ENCODE peak calls at places on chromosome 4, in ten cellular contexts. One of them, this sample, is unnamed.
A peak's percentile ranks its signal among the peaks of the same experiment; 100 is the strongest.

GRCh38 chr4:73037057-73037456 is 32.5 kb downstream of the COX18 start:
- DNase-seq in type B pancreatic cell: no peak
- DNase-seq in tibial nerve: no peak
- DNase-seq in kidney: no peak
- DNase-seq in AG04449: no peak
- DNase-seq in body of pancreas: no peak
- DNase-seq in neural crest cell: no peak
- DNase-seq in A549: no peak
- DNase-seq in tibial artery: no peak
- DNase-seq in breast epithelium: no peak
- DNase-seq in this sample: no peak

GRCh38 chr4:70992354-70992753 is 1.1 kb upstream of the DCK start:
- DNase-seq in type B pancreatic cell: no peak
- DNase-seq in tibial nerve: no peak
- DNase-seq in kidney: no peak
- DNase-seq in AG04449: no peak
- DNase-seq in body of pancreas: peak; percentile 58
- DNase-seq in neural crest cell: no peak
- DNase-seq in A549: no peak
- DNase-seq in tibial artery: no peak
- DNase-seq in breast epithelium: no peak
- DNase-seq in this sample: no peak

GRCh38 chr4:177290780-177291179 is 18.9 kb upstream of the NEIL3 start:
- DNase-seq in type B pancreatic cell: no peak
- DNase-seq in tibial nerve: no peak
- DNase-seq in kidney: no peak
- DNase-seq in AG04449: no peak
- DNase-seq in body of pancreas: no peak
- DNase-seq in neural crest cell: no peak
- DNase-seq in A549: no peak
- DNase-seq in tibial artery: no peak
- DNase-seq in breast epithelium: no peak
- DNase-seq in this sample: no peak

GRCh38 chr4:189202182-189202868 is 738.3 kb upstream of the FRG1 start:
- DNase-seq in type B pancreatic cell: peak; percentile 78
- DNase-seq in tibial nerve: peak; percentile 66
- DNase-seq in kidney: peak; percentile 75
- DNase-seq in AG04449: peak; percentile 21
- DNase-seq in body of pancreas: peak; percentile 59
- DNase-seq in neural crest cell: peak; percentile 53
- DNase-seq in A549: peak; percentile 36
- DNase-seq in tibial artery: peak; percentile 69
- DNase-seq in breast epithelium: peak; percentile 72
- DNase-seq in this sample: no peak

GRCh38 chr4:143241892-143242291 is 57.2 kb downstream of the USP38 start:
- DNase-seq in type B pancreatic cell: no peak
- DNase-seq in tibial nerve: no peak
- DNase-seq in kidney: no peak
- DNase-seq in AG04449: no peak
- DNase-seq in body of pancreas: peak; percentile 24
- DNase-seq in neural crest cell: no peak
- DNase-seq in A549: no peak
- DNase-seq in tibial artery: no peak
- DNase-seq in breast epithelium: no peak
- DNase-seq in this sample: no peak

GRCh38 chr4:149166365-149166764 is 649.3 kb downstream of the IQCM start:
- DNase-seq in type B pancreatic cell: no peak
- DNase-seq in tibial nerve: no peak
- DNase-seq in kidney: no peak
- DNase-seq in AG04449: no peak
- DNase-seq in body of pancreas: no peak
- DNase-seq in neural crest cell: no peak
- DNase-seq in A549: no peak
- DNase-seq in tibial artery: no peak
- DNase-seq in breast epithelium: no peak
- DNase-seq in this sample: no peak

GRCh38 chr4:114282937-114283336 is 303.5 kb upstream of the ARSJ start:
- DNase-seq in type B pancreatic cell: no peak
- DNase-seq in tibial nerve: no peak
- DNase-seq in kidney: no peak
- DNase-seq in AG04449: no peak
- DNase-seq in body of pancreas: no peak
- DNase-seq in neural crest cell: no peak
- DNase-seq in A549: no peak
- DNase-seq in tibial artery: no peak
- DNase-seq in breast epithelium: no peak
- DNase-seq in this sample: no peak

GRCh38 chr4:153265311-153266047 is 61.2 kb downstream of the TRIM2 start:
- DNase-seq in type B pancreatic cell: no peak
- DNase-seq in tibial nerve: no peak
- DNase-seq in kidney: no peak
- DNase-seq in AG04449: no peak
- DNase-seq in body of pancreas: no peak
- DNase-seq in neural crest cell: no peak
- DNase-seq in A549: no peak
- DNase-seq in tibial artery: no peak
- DNase-seq in breast epithelium: no peak
- DNase-seq in this sample: no peak

GRCh38 chr4:23728971-23729370 is 160.9 kb downstream of the PPARGC1A start:
- DNase-seq in type B pancreatic cell: no peak
- DNase-seq in tibial nerve: no peak
- DNase-seq in kidney: no peak
- DNase-seq in AG04449: no peak
- DNase-seq in body of pancreas: no peak
- DNase-seq in neural crest cell: no peak
- DNase-seq in A549: no peak
- DNase-seq in tibial artery: no peak
- DNase-seq in breast epithelium: no peak
- DNase-seq in this sample: no peak

GRCh38 chr4:16199132-16199531 is 27.1 kb downstream of the TAPT1 start:
- DNase-seq in type B pancreatic cell: no peak
- DNase-seq in tibial nerve: no peak
- DNase-seq in kidney: no peak
- DNase-seq in AG04449: no peak
- DNase-seq in body of pancreas: no peak
- DNase-seq in neural crest cell: no peak
- DNase-seq in A549: no peak
- DNase-seq in tibial artery: no peak
- DNase-seq in breast epithelium: no peak
- DNase-seq in this sample: no peak

GRCh38 chr4:123661080-123661737 is 264.6 kb downstream of the SPRY1 start:
- DNase-seq in type B pancreatic cell: no peak
- DNase-seq in tibial nerve: no peak
- DNase-seq in kidney: no peak
- DNase-seq in AG04449: no peak
- DNase-seq in body of pancreas: no peak
- DNase-seq in neural crest cell: no peak
- DNase-seq in A549: peak; percentile 10
- DNase-seq in tibial artery: no peak
- DNase-seq in breast epithelium: no peak
- DNase-seq in this sample: no peak

GRCh38 chr4:13540446-13541175 is 3.7 kb downstream of the NKX3-2 start:
- DNase-seq in type B pancreatic cell: no peak
- DNase-seq in tibial nerve: no peak
- DNase-seq in kidney: no peak
- DNase-seq in AG04449: no peak
- DNase-seq in body of pancreas: no peak
- DNase-seq in neural crest cell: no peak
- DNase-seq in A549: no peak
- DNase-seq in tibial artery: no peak
- DNase-seq in breast epithelium: no peak
- DNase-seq in this sample: no peak

DNA sequence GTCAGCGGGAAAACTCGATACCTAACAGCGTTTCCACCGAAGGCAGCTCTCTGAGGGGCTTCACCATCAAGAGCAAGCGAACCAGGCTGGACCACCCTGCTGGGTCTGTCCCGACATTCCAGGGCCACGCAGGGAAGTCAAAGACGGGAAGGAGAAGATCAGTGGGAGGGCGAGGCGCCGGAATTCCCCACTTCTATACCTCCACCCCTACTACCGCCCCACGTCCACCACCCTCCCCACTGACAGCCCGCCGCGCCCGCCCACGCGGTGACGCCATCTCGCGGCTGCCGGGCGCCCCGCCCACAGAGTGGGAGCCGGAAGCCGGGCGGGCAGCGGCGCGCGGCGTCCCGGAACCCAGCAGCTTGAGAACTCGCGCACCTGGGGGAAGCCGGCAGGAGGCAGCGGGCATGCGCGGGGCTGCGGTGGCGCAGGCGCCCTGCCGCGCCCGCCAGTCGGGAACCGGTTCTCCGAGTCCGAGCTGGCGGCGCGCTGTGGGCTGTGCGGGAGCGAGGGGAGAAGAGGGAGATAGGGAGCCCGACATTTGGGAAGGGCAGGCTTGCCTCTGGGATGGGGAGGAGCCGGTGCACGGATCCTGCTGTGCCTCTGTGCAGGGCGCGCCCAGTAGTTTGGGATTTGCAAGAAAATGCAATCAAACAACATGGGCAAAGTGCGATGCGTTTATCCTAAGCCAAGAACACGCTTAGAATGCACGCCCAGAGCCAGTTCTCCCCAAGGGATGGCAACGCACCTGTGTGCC is 3.2 kb upstream of the STIM2 start:
- DNase-seq in type B pancreatic cell: peak; percentile 88
- DNase-seq in tibial nerve: peak; percentile 75
- DNase-seq in kidney: peak; percentile 97
- DNase-seq in AG04449: no peak
- DNase-seq in body of pancreas: peak; percentile 94
- DNase-seq in neural crest cell: peak; percentile 64
- DNase-seq in A549: peak; percentile 47
- DNase-seq in tibial artery: peak; percentile 81
- DNase-seq in breast epithelium: peak; percentile 88
- DNase-seq in this sample: peak; percentile 92
- TF ChIP-seq CTCF in type B pancreatic cell: peak; percentile 27
- TF ChIP-seq CTCF in tibial nerve: no peak
- TF ChIP-seq CTCF in kidney: no peak
- TF ChIP-seq CTCF in AG04449: no peak
- TF ChIP-seq CTCF in body of pancreas: peak; percentile 6
- TF ChIP-seq CTCF in neural crest cell: no peak
- TF ChIP-seq CTCF in A549: no peak
- TF ChIP-seq CTCF in tibial artery: peak; percentile 18
- TF ChIP-seq CTCF in breast epithelium: no peak
- TF ChIP-seq CTCF in this sample: peak; percentile 32

DNA sequence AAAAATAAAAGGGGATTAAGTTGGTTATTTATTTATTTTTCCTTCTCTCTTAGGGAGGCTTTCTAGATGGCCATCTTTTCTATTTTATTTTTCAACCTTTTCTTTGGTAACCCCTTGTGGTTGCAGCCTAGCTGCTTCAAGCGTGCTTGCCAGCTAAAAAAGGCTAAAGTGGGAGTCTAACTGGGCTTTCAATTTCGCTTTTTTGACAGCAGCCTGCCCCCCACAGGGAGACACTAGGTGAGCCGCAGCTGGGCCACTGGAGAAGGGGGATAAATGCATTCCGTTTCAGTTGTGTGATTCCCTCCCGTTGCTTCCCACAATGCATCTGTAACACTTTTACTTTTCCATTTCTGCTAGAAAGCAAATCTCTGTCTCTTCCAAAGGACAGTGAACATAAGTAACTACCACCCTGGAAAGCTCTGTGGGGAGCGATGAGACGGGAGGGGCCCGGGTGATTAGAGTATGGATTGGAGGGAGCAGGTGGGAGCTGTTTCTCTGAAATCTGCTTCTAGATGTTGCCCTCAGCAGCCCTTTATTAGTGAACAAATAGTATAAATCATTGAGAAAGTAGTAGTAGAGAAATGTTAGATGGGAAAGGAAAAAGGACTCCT is 86.2 kb upstream of the RAPGEF2 start:
- DNase-seq in type B pancreatic cell: no peak
- DNase-seq in tibial nerve: no peak
- DNase-seq in kidney: no peak
- DNase-seq in AG04449: no peak
- DNase-seq in body of pancreas: no peak
- DNase-seq in neural crest cell: peak; percentile 1
- DNase-seq in A549: no peak
- DNase-seq in tibial artery: no peak
- DNase-seq in breast epithelium: no peak
- DNase-seq in this sample: no peak
- TF ChIP-seq CTCF in type B pancreatic cell: peak; percentile 54
- TF ChIP-seq CTCF in tibial nerve: no peak
- TF ChIP-seq CTCF in kidney: peak; percentile 17
- TF ChIP-seq CTCF in AG04449: no peak
- TF ChIP-seq CTCF in body of pancreas: no peak
- TF ChIP-seq CTCF in neural crest cell: no peak
- TF ChIP-seq CTCF in A549: no peak
- TF ChIP-seq CTCF in tibial artery: no peak
- TF ChIP-seq CTCF in breast epithelium: no peak
- TF ChIP-seq CTCF in this sample: peak; percentile 57

DNA sequence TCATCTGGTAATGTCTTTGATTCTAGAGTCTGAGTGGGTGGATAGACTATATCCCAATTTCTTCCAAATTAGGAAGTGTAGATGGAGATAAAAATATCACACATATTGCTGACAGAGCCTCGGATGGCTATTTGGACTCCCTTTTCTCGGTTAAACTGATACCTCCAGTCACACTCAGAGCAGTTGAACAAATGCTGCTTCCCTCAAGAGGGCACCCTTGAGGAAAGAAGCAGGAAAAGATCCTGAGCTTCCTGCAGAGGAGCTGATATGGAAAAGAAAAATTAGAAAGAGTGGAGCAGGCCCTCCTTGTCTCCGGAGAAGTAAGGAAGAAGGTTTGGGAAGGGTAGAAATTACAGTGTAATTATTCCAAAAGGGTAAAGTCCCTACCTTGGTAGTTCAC is 96.2 kb upstream of the CCSER1 start:
- DNase-seq in type B pancreatic cell: no peak
- DNase-seq in tibial nerve: no peak
- DNase-seq in kidney: no peak
- DNase-seq in AG04449: no peak
- DNase-seq in body of pancreas: no peak
- DNase-seq in neural crest cell: no peak
- DNase-seq in A549: no peak
- DNase-seq in tibial artery: no peak
- DNase-seq in breast epithelium: no peak
- DNase-seq in this sample: no peak
- TF ChIP-seq CTCF in type B pancreatic cell: peak; percentile 36
- TF ChIP-seq CTCF in tibial nerve: no peak
- TF ChIP-seq CTCF in kidney: peak; percentile 38
- TF ChIP-seq CTCF in AG04449: no peak
- TF ChIP-seq CTCF in body of pancreas: no peak
- TF ChIP-seq CTCF in neural crest cell: peak; percentile 47
- TF ChIP-seq CTCF in A549: no peak
- TF ChIP-seq CTCF in tibial artery: no peak
- TF ChIP-seq CTCF in breast epithelium: no peak
- TF ChIP-seq CTCF in this sample: peak; percentile 41

DNA sequence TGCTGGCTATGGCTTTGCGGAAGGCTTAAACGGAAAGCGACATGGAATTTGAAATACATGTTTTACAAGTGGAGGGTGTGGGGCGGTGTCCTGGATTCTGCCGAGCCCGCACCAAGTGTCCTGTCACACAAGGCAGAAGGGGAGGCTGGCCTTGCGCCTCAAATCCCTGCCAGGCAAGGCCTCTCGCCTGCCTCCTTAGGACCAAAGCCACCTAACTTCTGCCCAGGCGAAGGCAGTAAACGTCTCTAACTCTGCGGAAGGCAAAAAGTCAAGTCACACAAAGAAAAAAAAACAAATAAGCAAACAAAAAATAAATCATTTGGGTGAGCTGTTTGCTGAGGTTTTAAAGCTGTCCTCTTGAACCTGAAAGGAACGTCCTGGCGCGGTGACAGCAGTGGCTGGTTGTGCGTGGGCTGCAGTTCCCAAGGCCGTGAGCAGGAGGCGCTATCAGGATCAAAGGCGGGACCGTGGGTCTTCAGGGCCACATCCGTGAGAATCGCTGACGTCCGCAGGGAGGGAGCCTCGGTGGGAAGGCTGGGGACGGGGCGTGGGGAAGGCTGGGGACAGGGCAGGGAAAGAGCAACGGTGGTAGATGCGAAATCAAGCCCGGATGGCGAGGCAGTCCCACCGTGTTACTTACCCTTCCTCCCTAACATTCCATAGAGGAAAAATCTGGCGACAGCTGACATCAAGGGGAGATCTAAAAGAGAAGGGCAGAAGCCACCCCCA is 99.1 kb downstream of the TRAPPC11 start:
- DNase-seq in type B pancreatic cell: no peak
- DNase-seq in tibial nerve: no peak
- DNase-seq in kidney: peak; percentile 78
- DNase-seq in AG04449: no peak
- DNase-seq in body of pancreas: no peak
- DNase-seq in neural crest cell: no peak
- DNase-seq in A549: no peak
- DNase-seq in tibial artery: no peak
- DNase-seq in breast epithelium: peak; percentile 62
- DNase-seq in this sample: no peak
- TF ChIP-seq CTCF in type B pancreatic cell: peak; percentile 43
- TF ChIP-seq CTCF in tibial nerve: no peak
- TF ChIP-seq CTCF in kidney: peak; percentile 14
- TF ChIP-seq CTCF in AG04449: peak; percentile 23
- TF ChIP-seq CTCF in body of pancreas: no peak
- TF ChIP-seq CTCF in neural crest cell: peak; percentile 41
- TF ChIP-seq CTCF in A549: no peak
- TF ChIP-seq CTCF in tibial artery: no peak
- TF ChIP-seq CTCF in breast epithelium: peak; percentile 14
- TF ChIP-seq CTCF in this sample: peak; percentile 21

This sample was measured in chondrocyte.